ENCODE peak calls at places on chromosome 9, in seven cellular contexts. I is fibroblast of the aortic adventitia, K is psoas muscle, W is colonic mucosa, U is lung, B is OCI-LY7, G is glutamatergic neuron. V is an unnamed sample.

GRCh38 chr9:116312221-116312620 is 158.6 kb downstream of the PAPPA start:
- DNase-seq in I (no peak), K (no peak), W (no peak), U (no peak), B (no peak), G (no peak), V (no peak)

GRCh38 chr9:131709741-131710499 is 30.0 kb downstream of the RAPGEF1 start:
- DNase-seq in I (peak), K (peak), W (no peak), U (no peak), B (no peak), G (no peak), V (no peak)

GRCh38 chr9:137236238-137236935 is 4.7 kb upstream of the TUBB4B start:
- DNase-seq in I (peak), K (peak), W (peak), U (peak), B (peak), G (peak), V (peak)

GRCh38 chr9:14383296-14383695 is 69.4 kb upstream of the NFIB start:
- DNase-seq in I (peak), K (no peak), W (no peak), U (no peak), B (no peak), G (no peak), V (no peak)

GRCh38 chr9:127140181-127140580 is 17.7 kb upstream of the ANGPTL2 start:
- DNase-seq in I (no peak), K (no peak), W (peak), U (no peak), B (no peak), G (no peak), V (no peak)

GRCh38 chr9:128633601-128634000 is 23.0 kb downstream of the DYNC2I2 start:
- DNase-seq in I (no peak), K (no peak), W (no peak), U (no peak), B (no peak), G (no peak), V (no peak)

GRCh38 chr9:83231039-83231438 is 168.1 kb upstream of the RASEF start:
- DNase-seq in I (peak), K (no peak), W (no peak), U (no peak), B (no peak), G (no peak), V (no peak)

GRCh38 chr9:117414906-117415583 is at the start of gene ASTN2:
- DNase-seq in I (no peak), K (peak), W (no peak), U (no peak), B (no peak), G (peak), V (no peak)

GRCh38 chr9:130128251-130128650 is 44.0 kb upstream of the NCS1 start:
- DNase-seq in I (no peak), K (no peak), W (peak), U (no peak), B (peak), G (no peak), V (no peak)

GRCh38 chr9:112048924-112049785 is 125.9 kb downstream of the SUSD1 start:
- DNase-seq in I (peak), K (no peak), W (peak), U (no peak), B (no peak), G (no peak), V (no peak)

GRCh38 chr9:98150726-98151125 is 31.7 kb upstream of the TRIM14 start:
- DNase-seq in I (no peak), K (no peak), W (no peak), U (no peak), B (no peak), G (no peak), V (no peak)

GRCh38 chr9:127723450-127723849 is 7.6 kb downstream of the TTC16 start:
- DNase-seq in I (peak), K (no peak), W (peak), U (peak), B (no peak), G (no peak), V (no peak)

GRCh38 chr9:128771094-128771721 is 519 bp downstream of the ZER1 start:
- DNase-seq in I (peak), K (no peak), W (peak), U (no peak), B (peak), G (peak), V (no peak)

GRCh38 chr9:79390077-79390673 is 181.6 kb upstream of the TLE4 start:
- DNase-seq in I (no peak), K (no peak), W (no peak), U (no peak), B (no peak), G (no peak), V (no peak)

GRCh38 chr9:33128570-33128969 is 38.6 kb downstream of the B4GALT1 start:
- DNase-seq in I (no peak), K (no peak), W (no peak), U (no peak), B (no peak), G (no peak), V (no peak)

GRCh38 chr9:110029422-110029814 is 178.5 kb downstream of the C9orf152 start:
- DNase-seq in I (peak), K (no peak), W (no peak), U (peak), B (no peak), G (no peak), V (no peak)

GRCh38 chr9:107633375-107633774 is 143.8 kb upstream of the KLF4 start:
- DNase-seq in I (no peak), K (no peak), W (no peak), U (no peak), B (no peak), G (no peak), V (no peak)

GRCh38 chr9:113057193-113057592 is 669 bp upstream of the ZFP37 start:
- DNase-seq in I (no peak), K (no peak), W (no peak), U (no peak), B (no peak), G (no peak), V (no peak)

GRCh38 chr9:97904725-97905124 is 17.6 kb downstream of the TRMO start:
- DNase-seq in I (no peak), K (no peak), W (no peak), U (no peak), B (no peak), G (no peak), V (no peak)

GRCh38 chr9:124219290-124219605 is 38.5 kb upstream of the NEK6 start:
- DNase-seq in I (no peak), K (no peak), W (no peak), U (no peak), B (no peak), G (no peak), V (no peak)

GRCh38 chr9:114301798-114302565 is 20.9 kb upstream of the ORM1 start:
- DNase-seq in I (no peak), K (no peak), W (peak), U (no peak), B (no peak), G (no peak), V (peak)

GRCh38 chr9:131994364-131995110 is 85.1 kb downstream of the MED27 start:
- DNase-seq in I (no peak), K (no peak), W (no peak), U (no peak), B (no peak), G (no peak), V (no peak)

GRCh38 chr9:88534456-88535225 is at the start of gene NXNL2:
- DNase-seq in I (peak), K (peak), W (peak), U (peak), B (no peak), G (peak), V (peak)

GRCh38 chr9:136089697-136090045 is 5.4 kb downstream of the NACC2 start:
- DNase-seq in I (peak), K (no peak), W (no peak), U (no peak), B (peak), G (no peak), V (no peak)

GRCh38 chr9:86500667-86501435 is 146.6 kb upstream of the TUT7 start:
- DNase-seq in I (peak), K (no peak), W (no peak), U (no peak), B (no peak), G (no peak), V (no peak)

GRCh38 chr9:70285981-70286616 is 27.3 kb downstream of the SMC5 start:
- DNase-seq in I (peak), K (no peak), W (no peak), U (no peak), B (no peak), G (no peak), V (no peak)

GRCh38 chr9:95750725-95751644 is 124.5 kb upstream of the ERCC6L2 start:
- DNase-seq in I (no peak), K (no peak), W (no peak), U (no peak), B (no peak), G (no peak), V (no peak)

GRCh38 chr9:84123648-84124406 is 143.2 kb downstream of the RMI1 start:
- DNase-seq in I (no peak), K (no peak), W (no peak), U (no peak), B (no peak), G (no peak), V (no peak)

GRCh38 chr9:137070201-137070905 is at the start of gene SAPCD2:
- DNase-seq in I (peak), K (peak), W (peak), U (peak), B (peak), G (peak), V (no peak)

GRCh38 chr9:35859995-35860348 is 10.2 kb downstream of the OR13J1 start:
- DNase-seq in I (no peak), K (no peak), W (no peak), U (no peak), B (no peak), G (no peak), V (no peak)

GRCh38 chr9:27838876-27839275 is 265.6 kb upstream of the C9orf72 start:
- DNase-seq in I (no peak), K (no peak), W (no peak), U (no peak), B (no peak), G (no peak), V (no peak)

GRCh38 chr9:100602302-100602930 is 24.5 kb downstream of the CAVIN4 start:
- DNase-seq in I (peak), K (no peak), W (peak), U (no peak), B (peak), G (no peak), V (no peak)

GRCh38 chr9:85569988-85570387 is 171.8 kb downstream of the AGTPBP1 start:
- DNase-seq in I (no peak), K (no peak), W (no peak), U (no peak), B (no peak), G (no peak), V (no peak)

GRCh38 chr9:105369911-105370310 is 77.9 kb upstream of the FSD1L start:
- DNase-seq in I (no peak), K (no peak), W (no peak), U (no peak), B (no peak), G (no peak), V (no peak)

GRCh38 chr9:24009322-24009721 is 183.3 kb upstream of the ELAVL2 start:
- DNase-seq in I (no peak), K (no peak), W (no peak), U (no peak), B (no peak), G (no peak), V (no peak)

GRCh38 chr9:16870606-16871357 is at the start of gene BNC2:
- DNase-seq in I (peak), K (peak), W (peak), U (no peak), B (no peak), G (peak), V (peak)
- TF ChIP-seq CTCF in I (peak), K (no peak), W (no peak), U (no peak), B (no peak), G (no peak), V (no peak)

DNA sequence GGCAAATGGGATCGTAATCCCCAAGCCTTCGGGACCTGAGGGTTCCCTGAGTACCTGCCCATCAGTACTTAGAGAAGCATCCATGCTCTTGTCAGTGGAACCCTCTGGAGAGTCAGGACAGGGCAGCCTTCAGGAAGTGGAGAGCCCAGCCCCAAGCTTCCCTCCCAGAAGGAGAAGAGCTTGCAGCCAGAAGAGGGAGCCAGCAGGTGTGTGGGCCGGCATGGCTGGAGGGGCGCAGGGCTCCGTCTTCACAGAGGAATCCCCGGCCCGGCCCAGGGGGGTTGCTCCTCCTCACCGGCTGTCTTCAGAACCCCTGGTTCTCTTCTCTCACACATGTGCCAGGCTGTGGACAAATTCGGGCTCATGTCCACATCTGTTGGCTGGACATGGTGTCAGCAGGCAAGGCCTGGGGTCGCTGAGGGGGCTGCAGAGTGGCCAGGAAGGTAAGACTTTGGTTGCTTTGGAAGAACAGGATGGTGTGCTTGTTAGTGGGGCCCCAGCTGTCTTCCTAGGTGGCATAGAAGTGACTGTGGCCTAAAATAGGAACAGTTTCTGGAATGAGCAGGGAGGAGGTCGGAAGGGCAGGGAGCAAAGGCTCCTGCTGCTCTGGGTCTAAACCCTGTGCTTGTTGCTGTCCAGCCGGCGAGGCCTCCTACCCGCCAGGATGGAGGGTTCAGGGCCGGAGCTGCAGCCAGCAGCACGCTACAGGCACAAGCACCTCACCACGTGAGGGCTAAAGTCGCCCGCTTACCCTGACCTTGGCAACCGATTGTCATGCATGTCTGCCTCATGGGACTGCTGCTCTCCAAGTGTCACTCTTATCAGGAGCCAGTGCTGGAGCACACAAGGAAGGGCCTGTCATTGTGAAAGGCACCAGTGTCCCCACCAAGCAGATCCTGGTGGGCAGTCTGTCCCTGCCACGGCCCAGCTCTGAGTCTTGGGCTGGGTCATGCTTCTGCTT is 58.7 kb upstream of the RXRA start:
- DNase-seq in I (no peak), K (no peak), W (no peak), U (no peak), B (no peak), G (no peak), V (no peak)
- TF ChIP-seq CTCF in I (no peak), K (no peak), W (no peak), U (no peak), B (peak), G (no peak), V (no peak)

GRCh38 chr9:3848445-3849114 is 322.8 kb upstream of the RFX3 start:
- DNase-seq in I (no peak), K (no peak), W (no peak), U (no peak), B (no peak), G (peak), V (no peak)
- TF ChIP-seq CTCF in I (no peak), K (no peak), W (no peak), U (no peak), B (no peak), G (no peak), V (no peak)

GRCh38 chr9:38046669-38047300 is 22.2 kb downstream of the SHB start:
- DNase-seq in I (peak), K (no peak), W (no peak), U (peak), B (no peak), G (no peak), V (no peak)
- TF ChIP-seq CTCF in I (no peak), K (no peak), W (no peak), U (no peak), B (no peak), G (no peak), V (no peak)

DNA sequence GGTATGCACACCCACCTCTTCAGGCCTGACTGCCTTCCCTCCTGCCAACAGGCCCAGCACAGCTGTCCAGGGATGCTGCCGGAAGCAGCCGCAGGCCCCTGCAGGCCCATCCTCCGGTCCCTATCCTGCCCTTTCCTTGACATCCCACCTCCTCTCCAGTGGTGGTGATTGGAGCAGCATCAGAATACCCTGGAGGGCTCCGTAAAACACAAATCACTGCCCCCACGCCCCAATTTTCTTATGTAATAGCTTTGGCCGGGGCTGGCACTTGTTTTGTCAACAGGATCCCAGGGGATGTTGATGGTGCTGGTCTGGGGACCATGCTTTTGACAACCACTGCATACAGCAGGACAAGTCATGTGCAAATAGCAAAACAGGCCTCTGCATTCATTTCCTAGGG is 274.5 kb downstream of the GADD45G start:
- DNase-seq in I (no peak), K (no peak), W (no peak), U (no peak), B (no peak), G (peak), V (no peak)
- TF ChIP-seq CTCF in I (no peak), K (no peak), W (no peak), U (no peak), B (no peak), G (no peak), V (no peak)

GRCh38 chr9:77161966-77162365 is 15.4 kb upstream of the VPS13A start:
- DNase-seq in I (peak), K (no peak), W (no peak), U (no peak), B (no peak), G (no peak), V (no peak)
- TF ChIP-seq CTCF in I (no peak), K (no peak), W (no peak), U (no peak), B (no peak), G (no peak), V (no peak)

GRCh38 chr9:91711755-91712591 is 238.1 kb downstream of the ROR2 start:
- DNase-seq in I (no peak), K (no peak), W (no peak), U (no peak), B (peak), G (no peak), V (no peak)

GRCh38 chr9:91714874-91715615 is 235.0 kb downstream of the ROR2 start:
- DNase-seq in I (no peak), K (no peak), W (no peak), U (no peak), B (no peak), G (no peak), V (no peak)

GRCh38 chr9:91712811-91713210 is 237.2 kb downstream of the ROR2 start:
- DNase-seq in I (no peak), K (no peak), W (no peak), U (no peak), B (no peak), G (no peak), V (no peak)

GRCh38 chr9:91716239-91716638 is 233.8 kb downstream of the ROR2 start:
- DNase-seq in I (no peak), K (no peak), W (no peak), U (no peak), B (no peak), G (no peak), V (no peak)

GRCh38 chr9:91714020-91714721 is 235.9 kb downstream of the ROR2 start:
- DNase-seq in I (peak), K (peak), W (peak), U (peak), B (peak), G (peak), V (no peak)
- TF ChIP-seq CTCF in I (no peak), K (no peak), W (no peak), U (no peak), B (no peak), G (no peak), V (no peak)

GRCh38 chr9:134688231-134688630 is 46.6 kb downstream of the COL5A1 start:
- DNase-seq in I (no peak), K (no peak), W (no peak), U (no peak), B (no peak), G (peak), V (no peak)

GRCh38 chr9:134690301-134690751 is 48.7 kb downstream of the COL5A1 start:
- DNase-seq in I (no peak), K (no peak), W (no peak), U (no peak), B (no peak), G (peak), V (no peak)

GRCh38 chr9:134690946-134691694 is 49.5 kb downstream of the COL5A1 start:
- DNase-seq in I (no peak), K (peak), W (no peak), U (no peak), B (no peak), G (peak), V (no peak)

GRCh38 chr9:134688661-134689319 is 47.2 kb downstream of the COL5A1 start:
- DNase-seq in I (no peak), K (no peak), W (no peak), U (no peak), B (no peak), G (peak), V (no peak)

DNA sequence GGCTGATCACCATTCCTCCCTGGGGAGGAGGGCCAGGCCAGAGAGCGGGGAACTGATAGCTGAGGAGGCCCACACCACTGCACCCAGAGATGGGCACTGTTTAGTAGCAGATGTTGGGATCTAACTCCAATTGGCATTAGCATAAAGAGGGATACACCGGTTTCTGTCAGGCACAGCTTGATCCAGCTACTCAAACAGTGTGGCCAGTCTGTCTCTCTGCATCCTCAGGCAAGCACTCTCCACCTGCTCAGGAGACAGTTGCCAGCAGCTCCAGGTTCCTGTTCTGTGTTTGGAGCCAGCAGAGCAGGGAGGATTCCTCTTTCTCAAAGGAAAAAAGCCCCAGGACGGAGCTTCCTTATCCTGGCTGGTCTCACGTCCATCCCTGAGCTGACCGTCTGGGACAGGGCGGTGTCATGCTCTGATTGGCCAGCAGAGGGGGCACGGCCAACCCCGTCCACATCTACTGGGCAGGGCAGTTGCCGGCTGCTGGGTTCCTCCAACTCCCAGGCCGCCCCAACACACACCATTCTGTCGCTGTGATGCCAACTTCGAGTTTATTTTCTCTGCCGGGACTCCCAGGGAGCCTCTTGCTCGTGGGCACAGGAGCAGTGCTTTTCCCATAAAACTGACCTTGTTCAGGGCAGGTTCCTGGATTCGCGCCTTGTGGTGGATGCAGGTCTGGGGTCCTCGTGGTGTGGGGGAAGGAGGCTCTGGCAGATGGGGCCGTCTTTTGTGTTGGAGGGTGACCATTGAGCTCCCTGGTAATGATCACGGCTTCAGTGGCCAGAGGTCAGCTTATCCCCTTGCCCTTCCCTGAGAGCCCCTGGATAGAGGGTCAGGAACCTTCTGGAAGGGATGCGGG is 47.9 kb downstream of the COL5A1 start:
- DNase-seq in I (peak), K (peak), W (peak), U (peak), B (peak), G (peak), V (no peak)
- TF ChIP-seq CTCF in I (peak), K (peak), W (peak), U (peak), B (peak), G (peak), V (peak)